ENCODE peak calls at places on chromosomes 12 and 14, in ten cellular contexts. V is endothelial cell of umbilical vein, G is K562, N is pancreas, H is cardiac muscle cell, E is endothelial cell, U is WTC11, F is PC-3, Q is GM20000, R is astrocyte of the cerebellum. D is an unnamed sample.

GRCh38 chr12:108090932-108091331 is 38.2 kb upstream of the WSCD2 start:
- DNase-seq in G (no peak), H (no peak), U (no peak), Q (no peak), E (no peak), N (no peak), R (no peak), V (no peak), F (no peak), D (no peak)

GRCh38 chr14:89444536-89445125 is 27.6 kb upstream of the FOXN3 start:
- DNase-seq in H (no peak), G (no peak), F (no peak), E (no peak), V (peak), Q (no peak), R (no peak), N (peak), U (no peak), D (no peak)

GRCh38 chr12:57452181-57452936 is 2.7 kb upstream of the INHBE start:
- DNase-seq in Q (no peak), F (peak), R (no peak), U (no peak), N (no peak), H (peak), E (no peak), V (no peak), G (no peak), D (no peak)

GRCh38 chr14:55245657-55246268 is 25.5 kb upstream of the FBXO34 start:
- DNase-seq in G (no peak), V (peak), H (peak), N (no peak), Q (peak), U (no peak), E (peak), R (peak), F (peak), D (no peak)

GRCh38 chr12:7835116-7835515 is 37.6 kb downstream of the SLC2A14 start:
- DNase-seq in H (no peak), F (no peak), V (no peak), E (no peak), U (no peak), N (no peak), R (no peak), G (no peak), Q (no peak), D (no peak)

GRCh38 chr14:105492966-105493871 is 2.2 kb downstream of the TEDC1 start:
- DNase-seq in H (no peak), V (no peak), N (peak), R (no peak), U (no peak), E (no peak), Q (no peak), F (no peak), G (no peak), D (peak)

GRCh38 chr12:124614512-124615292 is 47.3 kb upstream of the NCOR2 start:
- DNase-seq in V (no peak), G (no peak), H (no peak), N (no peak), E (no peak), F (no peak), Q (no peak), U (no peak), R (no peak), D (no peak)

GRCh38 chr12:104747956-104748355 is 210.1 kb downstream of the SLC41A2 start:
- DNase-seq in U (no peak), R (no peak), Q (no peak), V (no peak), G (no peak), E (no peak), H (no peak), N (no peak), F (no peak), D (no peak)

GRCh38 chr14:67449096-67449495 is 37.1 kb upstream of the PLEK2 start:
- DNase-seq in N (peak), F (no peak), U (no peak), R (no peak), H (no peak), V (no peak), E (no peak), Q (no peak), G (no peak), D (no peak)

GRCh38 chr12:480831-481230 is 21.1 kb downstream of the B4GALNT3 start:
- DNase-seq in H (no peak), U (no peak), N (no peak), Q (no peak), F (no peak), R (peak), E (no peak), G (no peak), V (peak), D (no peak)

GRCh38 chr12:26195250-26195640 is at the start of gene SSPN:
- DNase-seq in U (peak), F (peak), R (peak), V (peak), H (peak), G (no peak), Q (peak), E (peak), N (peak), D (peak)

GRCh38 chr12:111297703-111298426 is 71.0 kb downstream of the PHETA1 start:
- DNase-seq in R (no peak), G (no peak), H (no peak), E (peak), N (no peak), F (no peak), U (peak), Q (no peak), V (no peak), D (peak)

GRCh38 chr12:87529386-87529785 is 499.8 kb downstream of the C12orf50 start:
- DNase-seq in N (no peak), U (no peak), R (no peak), Q (no peak), H (no peak), E (no peak), V (no peak), F (no peak), G (no peak), D (no peak)

GRCh38 chr12:120814903-120815429 is 89.2 kb downstream of the SPPL3 start:
- DNase-seq in H (no peak), V (peak), Q (no peak), G (no peak), E (no peak), U (no peak), N (no peak), R (no peak), F (no peak), D (no peak)

GRCh38 chr12:48307269-48307668 is 43.5 kb downstream of the ZNF641 start:
- DNase-seq in R (no peak), F (no peak), N (no peak), H (no peak), G (no peak), E (no peak), Q (no peak), V (no peak), U (no peak), D (no peak)

GRCh38 chr12:99386907-99387306 is 260.6 kb upstream of the GARIN6 start:
- DNase-seq in G (no peak), U (no peak), N (no peak), Q (peak), F (peak), R (peak), V (no peak), E (no peak), H (peak), D (no peak)

GRCh38 chr14:86935241-86935640 is 1057.7 kb downstream of the GALC start:
- DNase-seq in F (peak), H (no peak), V (no peak), E (no peak), Q (no peak), G (no peak), R (peak), U (no peak), N (no peak), D (no peak)

GRCh38 chr12:105355752-105356151 is 25.3 kb downstream of the C12orf75 start:
- DNase-seq in Q (no peak), R (peak), G (no peak), N (no peak), V (no peak), U (no peak), H (no peak), E (no peak), F (peak), D (no peak)

GRCh38 chr14:73685328-73685727 is 28.9 kb downstream of the PNMA1 start:
- DNase-seq in N (no peak), H (no peak), E (no peak), G (no peak), R (no peak), V (no peak), U (no peak), F (no peak), Q (no peak), D (no peak)

DNA sequence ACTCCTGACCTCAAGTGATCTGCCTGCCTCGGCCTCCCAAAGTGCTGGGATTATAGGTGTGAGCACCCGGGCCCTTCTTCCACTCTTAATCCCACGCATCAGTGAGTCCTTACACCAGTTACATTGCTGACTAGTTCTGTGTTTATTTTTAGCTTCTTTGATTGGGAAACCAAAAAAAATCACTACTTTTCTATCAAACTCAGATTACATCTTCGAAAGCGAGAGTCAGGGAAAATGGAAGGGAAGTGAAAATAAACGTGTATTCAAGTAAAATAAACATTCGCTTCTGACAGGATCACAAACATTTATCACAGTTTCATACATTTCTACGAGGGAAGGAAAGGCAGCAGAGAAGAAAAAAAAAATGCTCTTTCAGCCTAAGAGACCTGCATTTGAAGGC is 32.2 kb downstream of the FGD6 start:
- DNase-seq in F (no peak), Q (no peak), G (no peak), H (no peak), R (no peak), N (no peak), U (no peak), E (no peak), V (no peak), D (no peak)
- TF ChIP-seq CTCF in F (no peak), Q (no peak), G (no peak), H (no peak), R (no peak), N (no peak), U (no peak), E (no peak), V (no peak), D (no peak)

DNA sequence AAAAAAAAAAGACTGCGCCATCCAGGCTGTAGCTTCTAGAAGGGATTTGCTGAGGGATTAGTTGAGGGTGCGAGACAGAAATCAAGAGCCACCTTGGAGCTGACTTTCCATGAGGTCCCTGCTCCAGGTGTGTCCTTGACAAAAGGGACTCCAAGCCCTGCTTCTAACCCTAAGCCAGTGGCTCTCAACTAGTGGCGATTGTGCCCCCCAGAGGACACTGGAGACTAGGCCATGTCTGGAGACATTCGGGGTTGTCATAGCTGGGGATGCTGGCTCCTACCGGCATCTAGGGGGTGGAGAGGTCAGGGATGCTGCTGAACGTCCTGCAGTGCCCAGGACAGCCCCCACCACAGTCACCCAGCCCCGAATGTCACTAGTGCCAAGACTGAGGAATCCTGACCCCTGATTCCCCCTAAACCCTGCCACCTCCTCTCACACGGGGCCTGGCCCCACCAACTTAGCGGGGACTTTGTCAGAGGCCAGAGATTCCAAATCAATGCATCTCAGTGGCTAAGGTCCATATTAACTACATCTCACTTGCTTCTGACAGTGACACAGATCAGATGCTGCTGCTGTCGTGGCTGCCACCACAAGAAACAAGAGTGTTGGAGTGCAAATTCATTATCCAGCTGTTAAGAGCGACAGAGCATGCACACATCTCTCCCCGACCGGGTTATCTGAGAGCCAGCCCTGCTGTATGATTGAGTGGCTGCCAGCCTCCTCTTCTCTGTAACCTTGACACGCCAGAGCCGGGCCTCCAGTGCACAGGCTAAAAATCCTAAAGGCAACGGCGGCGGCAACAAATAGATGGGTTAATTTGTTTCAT is 40.4 kb downstream of the SPRING1 start:
- DNase-seq in R (no peak), N (peak), U (peak), Q (peak), F (peak), V (no peak), G (peak), E (peak), H (peak), D (peak)
- TF ChIP-seq CTCF in R (peak), N (no peak), U (no peak), Q (peak), F (peak), V (peak), G (peak), E (no peak), H (peak), D (peak)

GRCh38 chr12:123270380-123271181 is 1.1 kb downstream of the CDK2AP1 start:
- DNase-seq in H (no peak), U (no peak), N (peak), G (peak), E (peak), R (no peak), V (no peak), F (no peak), Q (peak), D (peak)
- TF ChIP-seq CTCF in H (no peak), U (no peak), N (no peak), G (peak), E (no peak), R (no peak), V (no peak), F (no peak), Q (no peak), D (no peak)

GRCh38 chr12:131229426-131230339 is 276.0 kb downstream of the ADGRD1 start:
- DNase-seq in H (peak), R (no peak), Q (no peak), N (no peak), G (peak), V (no peak), F (no peak), E (peak), U (peak), D (no peak)
- TF ChIP-seq CTCF in H (no peak), R (no peak), Q (no peak), N (no peak), G (peak), V (no peak), F (no peak), E (peak), U (no peak), D (no peak)

GRCh38 chr12:6552140-6552551 is 3.7 kb downstream of the IFFO1 start:
- DNase-seq in H (peak), N (no peak), U (no peak), Q (no peak), R (no peak), G (no peak), E (no peak), F (no peak), V (no peak), D (no peak)
- TF ChIP-seq CTCF in H (no peak), N (no peak), U (no peak), Q (no peak), R (no peak), G (no peak), E (no peak), F (no peak), V (no peak), D (no peak)

GRCh38 chr12:53174881-53175491 is 5.5 kb upstream of the ZNF740 start:
- DNase-seq in Q (no peak), E (no peak), N (no peak), F (peak), V (peak), G (peak), U (peak), R (no peak), H (peak), D (no peak)
- TF ChIP-seq CTCF in Q (no peak), E (peak), N (peak), F (peak), V (peak), G (peak), U (no peak), R (peak), H (peak), D (peak)

D was measured in nephron progenitor cell.